ENCODE peak calls at places on chromosomes 3 and 15, in six cellular contexts. I is neuronal stem cell, S is mesenchymal stem cell, B is mesendoderm, H is H1, N is IMR-90. O is an unnamed sample.

GRCh38 chr3:13135811-13136321 is 62.6 kb upstream of the IQSEC1 start:
- DNase-seq in H (no peak), N (no peak), S (no peak), I (no peak), B (no peak), O (peak; percentile 27)

GRCh38 chr15:91941871-91942270 is 88.4 kb downstream of the SLCO3A1 start:
- DNase-seq in S (no peak), B (no peak), I (no peak), H (no peak), N (no peak), O (no peak)

GRCh38 chr3:36969540-36970432 is 23.1 kb downstream of the EPM2AIP1 start:
- DNase-seq in N (peak; percentile 93), S (peak; percentile 82), H (no peak), I (peak; percentile 79), B (peak; percentile 98), O (peak; percentile 60)

GRCh38 chr15:41928637-41929620 is 35.1 kb upstream of the SPTBN5 start:
- DNase-seq in S (peak; percentile 65), N (no peak), H (no peak), B (no peak), I (no peak), O (no peak)

GRCh38 chr3:140396110-140396509 is 281.8 kb upstream of the TRIM42 start:
- DNase-seq in I (no peak), B (no peak), H (no peak), N (no peak), S (no peak), O (no peak)

GRCh38 chr15:49044761-49045571 is 1.3 kb downstream of the SECISBP2L start:
- DNase-seq in N (peak; percentile 1), I (no peak), B (peak; percentile 13), H (no peak), S (no peak), O (no peak)

GRCh38 chr15:38699633-38700230 is 135.1 kb upstream of the RASGRP1 start:
- DNase-seq in N (peak; percentile 65), S (peak; percentile 63), B (peak; percentile 80), I (peak; percentile 43), H (no peak), O (peak; percentile 59)

GRCh38 chr15:97968380-97968779 is 7.9 kb downstream of the ARRDC4 start:
- DNase-seq in H (no peak), I (no peak), N (peak; percentile 90), B (no peak), S (peak; percentile 27), O (no peak)

GRCh38 chr15:64158363-64159134 is 4.3 kb downstream of the PPIB start:
- DNase-seq in I (no peak), S (no peak), N (no peak), B (peak; percentile 35), H (no peak), O (no peak)

GRCh38 chr15:64153480-64154367 is 2.2 kb downstream of the SNX22 start:
- DNase-seq in H (peak; percentile 81), I (peak; percentile 78), B (peak; percentile 93), N (peak; percentile 79), S (peak; percentile 84), O (peak; percentile 95)

GRCh38 chr15:64155802-64156651 is 4.5 kb downstream of the SNX22 start:
- DNase-seq in I (no peak), S (no peak), H (no peak), B (no peak), N (no peak), O (no peak)

GRCh38 chr15:64156652-64157331 is 5.3 kb downstream of the SNX22 start:
- DNase-seq in S (no peak), B (no peak), H (no peak), I (no peak), N (no peak), O (peak; percentile 17)

DNA sequence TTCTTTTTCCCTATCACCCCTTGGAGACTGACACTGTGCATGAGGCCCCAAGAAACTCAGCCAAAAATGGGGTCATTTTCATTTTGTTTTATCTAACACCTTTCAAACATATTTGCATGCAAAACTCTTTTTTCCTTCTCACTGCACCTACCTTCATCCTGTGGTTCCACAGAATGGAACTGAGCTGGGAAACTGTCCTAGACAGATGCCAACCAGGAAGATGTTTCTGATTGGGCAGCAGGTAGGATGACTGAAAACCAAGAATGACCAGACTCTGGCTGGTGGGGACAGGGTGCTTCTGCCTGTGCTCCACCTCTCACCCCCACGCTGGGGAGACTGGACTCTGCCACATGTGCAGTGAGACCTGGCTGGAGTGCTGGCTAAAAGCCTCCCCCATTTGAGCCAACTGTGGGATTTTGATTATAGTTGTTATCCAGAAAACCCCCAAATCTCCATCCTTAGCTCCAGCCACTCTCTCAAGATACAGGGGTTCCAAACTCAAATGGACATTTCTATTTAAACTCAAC is 5.2 kb downstream of the PPIB start:
- DNase-seq in B (no peak), S (no peak), N (no peak), H (no peak), I (no peak), O (no peak)
- H3K4me1 ChIP-seq in B (peaks cover 1% of the 10 kb centered on the region), S (peaks cover 24% of the 10 kb centered on the region), N (peaks cover 6% of the 10 kb centered on the region), H (peaks cover 10% of the 10 kb centered on the region), I (peaks cover 11% of the 10 kb centered on the region), O (no peaks in the 10 kb centered on the region)

GRCh38 chr15:70856884-70857546 is 3.1 kb upstream of the LARP6 start:
- DNase-seq in H (no peak), I (no peak), B (peak; percentile 76), S (peak; percentile 99), N (peak; percentile 100), O (no peak)
- H3K27ac ChIP-seq in H (no peak overlapping the region), I (no peak overlapping the region), B (no peak overlapping the region), S (peak overlapping the region; percentile 66), N (peak overlapping the region; percentile 87), O (no peak overlapping the region)

DNA sequence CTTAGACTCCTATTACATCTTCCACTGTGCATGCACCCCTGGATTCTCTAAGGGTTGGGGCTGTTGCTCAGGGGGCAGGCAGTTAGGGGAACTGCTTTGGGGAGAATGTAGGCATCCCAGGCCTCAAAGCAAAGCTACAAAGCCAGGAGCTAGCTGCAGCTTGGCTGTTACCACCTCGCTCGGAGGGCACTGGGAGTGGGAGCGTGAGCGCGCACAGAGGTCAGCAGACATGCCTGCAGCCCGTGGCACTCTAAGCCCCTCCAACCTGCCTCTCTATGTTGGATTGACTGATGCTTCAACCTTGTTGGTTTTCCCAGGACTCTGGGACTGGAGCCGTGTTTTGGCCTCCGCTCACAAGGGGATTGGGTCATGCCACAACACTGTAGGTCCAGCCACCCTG is 69.8 kb downstream of the CPN2 start:
- DNase-seq in I (no peak), H (no peak), B (no peak), N (no peak), S (no peak), O (no peak)
- H3K79me1 ChIP-seq in I (no peaks in the 10 kb centered on the region), H (no peaks in the 10 kb centered on the region), B (no peaks in the 10 kb centered on the region), N (no peaks in the 10 kb centered on the region), S (no peaks in the 10 kb centered on the region), O (no peaks in the 10 kb centered on the region)

GRCh38 chr3:168341192-168341816 is 245.6 kb upstream of the GOLIM4 start:
- DNase-seq in N (peak; percentile 91), I (no peak), H (no peak), S (peak; percentile 66), B (no peak), O (no peak)

GRCh38 chr3:168338176-168338575 is 242.5 kb upstream of the GOLIM4 start:
- DNase-seq in B (peak; percentile 91), H (no peak), I (no peak), N (no peak), S (no peak), O (no peak)

GRCh38 chr3:168336276-168336675 is 240.6 kb upstream of the GOLIM4 start:
- DNase-seq in H (no peak), B (no peak), I (no peak), S (peak; percentile 23), N (peak; percentile 6), O (no peak)

GRCh38 chr3:168342946-168343856 is 247.5 kb upstream of the GOLIM4 start:
- DNase-seq in N (no peak), I (no peak), S (no peak), H (no peak), B (no peak), O (no peak)

GRCh38 chr3:168341965-168342719 is 246.4 kb upstream of the GOLIM4 start:
- DNase-seq in S (peak; percentile 8), B (no peak), H (no peak), I (no peak), N (peak; percentile 8), O (no peak)
- H3K4me1 ChIP-seq in S (no peaks in the 10 kb centered on the region), B (peaks cover 22% of the 10 kb centered on the region), H (no peaks in the 10 kb centered on the region), I (peaks cover 4% of the 10 kb centered on the region), N (peaks cover 10% of the 10 kb centered on the region), O (no peaks in the 10 kb centered on the region)

GRCh38 chr3:126780666-126781065 is 76.6 kb downstream of the CHCHD6 start:
- DNase-seq in I (no peak), H (no peak), S (no peak), B (no peak), N (no peak), O (no peak)
- H3K27ac ChIP-seq in I (no peak overlapping the region), H (no peak overlapping the region), S (no peak overlapping the region), B (no peak overlapping the region), N (no peak overlapping the region), O (no peak overlapping the region)

DNA sequence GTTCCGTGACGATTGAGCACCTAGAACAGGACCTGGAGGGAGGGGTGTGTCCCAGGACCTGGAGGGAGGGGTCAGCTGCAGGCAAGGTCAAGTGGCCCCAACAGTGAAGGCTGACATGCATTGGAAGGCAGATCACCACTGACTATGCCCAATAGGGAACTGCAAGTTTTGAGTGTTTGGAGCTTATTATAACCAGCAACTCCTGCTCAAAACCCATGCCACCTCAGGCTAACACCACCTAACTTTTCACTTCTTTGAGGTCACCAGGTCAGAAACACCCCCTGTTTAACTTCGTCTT is 93.1 kb downstream of the MYLK start:
- DNase-seq in B (no peak), H (no peak), S (no peak), N (no peak), I (no peak), O (no peak)
- H3K79me1 ChIP-seq in B (no peaks in the 10 kb centered on the region), H (no peaks in the 10 kb centered on the region), S (peaks cover 34% of the 10 kb centered on the region), N (peaks cover 79% of the 10 kb centered on the region), I (no peaks in the 10 kb centered on the region), O (no peaks in the 10 kb centered on the region)

DNA sequence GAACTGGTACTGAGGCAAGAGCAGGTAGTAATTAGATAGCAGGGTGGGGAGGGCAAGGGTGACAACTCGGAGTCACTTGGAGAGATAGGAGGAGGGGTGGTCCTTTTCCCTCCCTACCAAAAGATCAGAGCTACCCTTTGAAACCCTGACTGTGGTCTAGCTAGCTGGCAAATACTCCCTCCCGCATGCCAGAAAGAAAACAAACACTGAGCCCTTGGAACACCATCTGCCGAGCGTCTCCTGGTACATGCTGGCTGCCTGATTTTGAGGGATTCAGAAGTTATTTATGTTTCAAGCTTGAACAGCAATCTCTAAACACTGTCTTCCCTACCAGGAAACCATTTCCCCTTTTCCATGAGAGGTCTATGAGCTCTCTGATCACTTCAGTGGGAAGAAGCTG is 291.6 kb upstream of the CFAP20DC start:
- DNase-seq in N (no peak), B (no peak), S (no peak), H (no peak), I (no peak), O (no peak)
- H3K4me1 ChIP-seq in N (no peaks in the 10 kb centered on the region), B (no peaks in the 10 kb centered on the region), S (no peaks in the 10 kb centered on the region), H (no peaks in the 10 kb centered on the region), I (no peaks in the 10 kb centered on the region), O (no peaks in the 10 kb centered on the region)

GRCh38 chr3:14962762-14963161 is 15.4 kb downstream of the NR2C2 start:
- DNase-seq in B (no peak), I (no peak), N (peak; percentile 88), S (no peak), H (no peak), O (no peak)
- H3K27ac ChIP-seq in B (no peak overlapping the region), I (no peak overlapping the region), N (no peak overlapping the region), S (no peak overlapping the region), H (no peak overlapping the region), O (no peak overlapping the region)

O was measured in H9.